ENCODE peak calls at places on chromosomes 16 and 17, in five cellular contexts. K is SK-N-SH, Z is GM12878, O is HepG2, X is K562. U is an unnamed sample.

GRCh38 chr17:69557339-69557738 is 142.8 kb downstream of the MAP2K6 start:
- DNase-seq in K (no peak), Z (no peak), O (no peak), X (no peak), U (no peak)

GRCh38 chr16:1914759-1915387 is 3.3 kb downstream of the HS3ST6 start:
- DNase-seq in K (no peak), Z (no peak), O (no peak), X (no peak), U (no peak)

GRCh38 chr16:65547799-65548446 is 426.1 kb upstream of the CDH11 start:
- DNase-seq in K (peak), Z (no peak), O (no peak), X (no peak), U (no peak)

GRCh38 chr17:7262192-7263070 is at the start of gene CLDN7:
- DNase-seq in K (peak), Z (no peak), O (no peak), X (no peak), U (no peak)

GRCh38 chr16:50351116-50351515 is 17.7 kb downstream of the BRD7 start:
- DNase-seq in K (no peak), Z (no peak), O (no peak), X (no peak), U (no peak)

GRCh38 chr17:8649157-8650118 is 18.9 kb upstream of the MYH10 start:
- DNase-seq in K (no peak), Z (no peak), O (no peak), X (no peak), U (no peak)

GRCh38 chr17:72614871-72615626 is 477.4 kb downstream of the SLC39A11 start:
- DNase-seq in K (no peak), Z (no peak), O (peak), X (no peak), U (no peak)

GRCh38 chr17:47742319-47743181 is 9.5 kb downstream of the TBX21 start:
- DNase-seq in K (peak), Z (no peak), O (peak), X (peak), U (no peak)

GRCh38 chr17:4944163-4944553 is 4.1 kb downstream of the RNF167 start:
- DNase-seq in K (no peak), Z (no peak), O (no peak), X (no peak), U (no peak)

GRCh38 chr17:75812096-75813001 is 27.7 kb downstream of the UNK start:
- DNase-seq in K (peak), Z (no peak), O (no peak), X (no peak), U (no peak)

GRCh38 chr16:79767597-79768280 is 167.2 kb upstream of the MAF start:
- DNase-seq in K (no peak), Z (no peak), O (peak), X (no peak), U (no peak)

GRCh38 chr17:41456206-41456605 is 11.0 kb downstream of the KRT32 start:
- DNase-seq in K (no peak), Z (no peak), O (peak), X (no peak), U (no peak)

GRCh38 chr17:14061666-14062560 is 7.4 kb upstream of the COX10 start:
- DNase-seq in K (no peak), Z (no peak), O (no peak), X (no peak), U (no peak)

GRCh38 chr16:69376393-69377059 is 9.3 kb downstream of the TERF2 start:
- DNase-seq in K (no peak), Z (no peak), O (peak), X (no peak), U (no peak)

GRCh38 chr17:36931096-36931696 is 6.1 kb upstream of the LHX1 start:
- DNase-seq in K (no peak), Z (no peak), O (no peak), X (no peak), U (no peak)

GRCh38 chr16:638034-638543 is 2.0 kb upstream of the METTL26 start:
- DNase-seq in K (no peak), Z (no peak), O (no peak), X (no peak), U (no peak)

GRCh38 chr16:67260426-67261063 is 11.8 kb downstream of the SLC9A5 start:
- DNase-seq in K (peak), Z (no peak), O (peak), X (peak), U (peak)

GRCh38 chr17:2055494-2056220 is 754 bp downstream of the HIC1 start:
- DNase-seq in K (no peak), Z (no peak), O (no peak), X (no peak), U (no peak)

GRCh38 chr16:67923414-67924127 is 8.1 kb downstream of the CTRL start:
- DNase-seq in K (no peak), Z (no peak), O (no peak), X (no peak), U (no peak)

GRCh38 chr16:31371619-31372484 is 16.9 kb downstream of the ITGAX start:
- DNase-seq in K (no peak), Z (no peak), O (peak), X (no peak), U (no peak)

GRCh38 chr17:2011421-2012371 is 13.4 kb downstream of the RTN4RL1 start:
- DNase-seq in K (no peak), Z (no peak), O (no peak), X (no peak), U (no peak)

GRCh38 chr17:21418446-21419298 is 42.5 kb downstream of the KCNJ12 start:
- DNase-seq in K (no peak), Z (no peak), O (no peak), X (no peak), U (no peak)

GRCh38 chr16:20920091-20920490 is 19.5 kb downstream of the LYRM1 start:
- DNase-seq in K (no peak), Z (no peak), O (no peak), X (no peak), U (no peak)

GRCh38 chr16:89040861-89041570 is 52.6 kb upstream of the ACSF3 start:
- DNase-seq in K (no peak), Z (no peak), O (no peak), X (no peak), U (no peak)

GRCh38 chr17:69733171-69734014 is 318.9 kb downstream of the MAP2K6 start:
- DNase-seq in K (no peak), Z (no peak), O (no peak), X (no peak), U (no peak)

GRCh38 chr17:4839965-4840892 is 7.1 kb downstream of the MINK1 start:
- DNase-seq in K (no peak), Z (no peak), O (no peak), X (no peak), U (no peak)

GRCh38 chr17:38653679-38654078 is 21.1 kb downstream of the EPOP start:
- DNase-seq in K (no peak), Z (no peak), O (no peak), X (no peak), U (no peak)

GRCh38 chr17:79388556-79389295 is 222.1 kb downstream of the RBFOX3 start:
- DNase-seq in K (peak), Z (no peak), O (peak), X (peak), U (peak)

GRCh38 chr17:79955961-79956735 is 79.5 kb downstream of the TBC1D16 start:
- DNase-seq in K (peak), Z (no peak), O (no peak), X (no peak), U (no peak)

GRCh38 chr17:81370304-81370703 is 25.0 kb upstream of the BAHCC1 start:
- DNase-seq in K (no peak), Z (no peak), O (no peak), X (no peak), U (no peak)

GRCh38 chr16:1542166-1542500 is 8.7 kb downstream of the TMEM204 start:
- DNase-seq in K (no peak), Z (no peak), O (no peak), X (no peak), U (no peak)

GRCh38 chr17:41500131-41500911 is 5.1 kb downstream of the KRT13 start:
- DNase-seq in K (no peak), Z (no peak), O (no peak), X (peak), U (no peak)

GRCh38 chr16:58692450-58692849 is 7.9 kb upstream of the SLC38A7 start:
- DNase-seq in K (no peak), Z (no peak), O (no peak), X (no peak), U (no peak)

GRCh38 chr17:43443381-43443780 is 40.4 kb upstream of the DHX8 start:
- DNase-seq in K (no peak), Z (no peak), O (no peak), X (no peak), U (no peak)

GRCh38 chr16:51880776-51881175 is 666.2 kb downstream of the TOX3 start:
- DNase-seq in K (no peak), Z (no peak), O (no peak), X (no peak), U (no peak)
- TF ChIP-seq REST in K (no peak), Z (no peak), O (no peak), X (no peak), U (no peak)

DNA sequence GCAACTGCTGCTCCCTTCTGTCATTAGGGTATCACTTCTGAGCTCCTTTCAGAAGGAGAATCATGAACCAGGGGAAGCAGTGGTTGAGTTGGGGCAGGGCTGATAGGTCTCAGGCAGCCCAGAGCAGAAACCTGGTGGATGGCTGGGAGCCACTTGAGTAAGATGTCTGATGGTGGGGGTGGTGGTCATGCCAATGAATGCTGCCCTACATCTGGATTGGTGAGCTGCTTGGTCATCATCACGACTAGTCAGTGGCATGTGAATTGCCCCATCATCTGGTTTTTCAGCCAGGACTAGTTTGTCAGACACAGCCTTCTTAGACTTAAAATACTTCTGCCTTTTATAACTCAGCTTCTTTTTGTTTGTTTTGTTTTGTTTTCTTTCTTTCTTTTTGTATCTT is 2.6 kb downstream of the GID4 start:
- DNase-seq in K (no peak), Z (no peak), O (no peak), X (no peak), U (peak)
- H3K4me3 ChIP-seq in K (peak), Z (no peak), O (no peak), X (no peak), U (no peak)

GRCh38 chr16:72999541-73000019 is 48.3 kb downstream of the ZFHX3 start:
- DNase-seq in K (no peak), Z (no peak), O (no peak), X (no peak), U (no peak)

GRCh38 chr16:72997141-72997542 is 50.8 kb downstream of the ZFHX3 start:
- DNase-seq in K (no peak), Z (no peak), O (no peak), X (no peak), U (peak)

GRCh38 chr16:73002836-73003235 is 45.1 kb downstream of the ZFHX3 start:
- DNase-seq in K (no peak), Z (no peak), O (no peak), X (no peak), U (no peak)

GRCh38 chr16:73000907-73001521 is 46.9 kb downstream of the ZFHX3 start:
- DNase-seq in K (no peak), Z (no peak), O (no peak), X (no peak), U (no peak)

DNA sequence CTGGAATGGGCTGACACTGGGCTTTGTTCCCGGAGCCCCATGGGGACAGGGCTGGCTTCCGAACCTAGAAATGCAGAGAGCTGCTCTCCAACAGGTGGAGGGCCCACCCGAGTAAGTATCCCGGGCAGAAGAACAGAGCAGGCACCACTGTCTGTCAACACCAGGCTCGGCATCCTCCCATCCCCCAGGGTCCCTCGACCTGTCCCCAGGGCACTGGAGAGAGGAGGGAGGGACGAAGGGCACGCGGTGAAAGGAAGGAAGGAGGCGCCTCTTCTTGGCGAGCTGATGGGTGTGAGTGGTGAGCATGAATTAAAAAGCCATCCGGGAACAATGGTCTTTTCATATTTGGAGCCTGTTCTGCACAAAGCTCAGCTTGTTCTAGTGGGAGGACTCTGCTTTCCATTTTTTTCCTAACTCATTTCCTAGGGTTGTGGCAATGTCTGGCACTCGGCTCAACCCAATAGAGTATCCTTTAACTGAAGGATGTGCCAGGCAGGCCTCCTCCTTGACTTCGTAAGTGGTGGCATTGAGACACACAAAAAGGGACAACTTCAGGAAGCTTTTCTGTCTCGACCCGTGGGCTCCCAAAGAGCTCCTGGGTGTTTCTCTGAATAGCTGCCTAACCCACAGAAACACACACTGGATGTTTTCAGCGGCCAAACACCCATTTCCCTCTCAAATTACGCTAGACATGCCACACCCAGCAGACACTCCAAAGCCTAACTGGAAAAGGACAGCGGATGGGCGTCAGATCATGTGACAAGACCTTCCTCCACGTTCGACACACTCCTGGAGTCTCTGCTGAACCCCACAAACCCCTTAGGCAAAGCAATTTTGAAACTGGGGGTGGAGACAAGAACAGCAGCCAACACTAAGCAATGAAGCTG is 47.7 kb downstream of the ZFHX3 start:
- DNase-seq in K (no peak), Z (no peak), O (peak), X (no peak), U (no peak)
- TF ChIP-seq GABPA in K (no peak), Z (no peak), O (no peak), X (no peak), U (no peak)

GRCh38 chr16:85844786-85845185 is 45.3 kb downstream of the COX4I1 start:
- DNase-seq in K (no peak), Z (no peak), O (peak), X (no peak), U (no peak)
- TF ChIP-seq REST in K (no peak), Z (no peak), O (no peak), X (no peak), U (no peak)

GRCh38 chr17:73956595-73957465 is 246.6 kb upstream of the RPL38 start:
- DNase-seq in K (peak), Z (no peak), O (peak), X (peak), U (peak)
- H3K4me3 ChIP-seq in K (no peak), Z (no peak), O (no peak), X (no peak), U (no peak)